ENCODE peak calls at places on chromosomes 13 and 19, in ten cellular contexts. One of them, this sample, is unnamed.

GRCh38 chr19:48614436-48615144 is at the start of gene FAM83E:
- DNase-seq in mesendoderm: peak; percentile 78
- DNase-seq in ovary: peak; percentile 42
- DNase-seq in DND-41: no peak
- DNase-seq in psoas muscle: peak; percentile 54
- DNase-seq in body of pancreas: no peak
- DNase-seq in sigmoid colon: no peak
- DNase-seq in neural progenitor cell: peak; percentile 75
- DNase-seq in CD8-positive, alpha-beta memory T cell: no peak
- DNase-seq in GM23248: peak; percentile 34
- DNase-seq in this sample: peak; percentile 32

GRCh38 chr13:39688278-39688677 is 32.8 kb downstream of the COG6 start:
- DNase-seq in mesendoderm: no peak
- DNase-seq in ovary: no peak
- DNase-seq in DND-41: no peak
- DNase-seq in psoas muscle: no peak
- DNase-seq in body of pancreas: no peak
- DNase-seq in sigmoid colon: no peak
- DNase-seq in neural progenitor cell: no peak
- DNase-seq in CD8-positive, alpha-beta memory T cell: no peak
- DNase-seq in GM23248: no peak
- DNase-seq in this sample: no peak

GRCh38 chr13:101552797-101553196 is 100.3 kb downstream of the ITGBL1 start:
- DNase-seq in mesendoderm: peak; percentile 11
- DNase-seq in ovary: no peak
- DNase-seq in DND-41: no peak
- DNase-seq in psoas muscle: no peak
- DNase-seq in body of pancreas: no peak
- DNase-seq in sigmoid colon: no peak
- DNase-seq in neural progenitor cell: no peak
- DNase-seq in CD8-positive, alpha-beta memory T cell: no peak
- DNase-seq in GM23248: peak; percentile 83
- DNase-seq in this sample: no peak

GRCh38 chr19:8491574-8491973 is 10.9 kb downstream of the PRAM1 start:
- DNase-seq in mesendoderm: peak; percentile 60
- DNase-seq in ovary: no peak
- DNase-seq in DND-41: no peak
- DNase-seq in psoas muscle: no peak
- DNase-seq in body of pancreas: no peak
- DNase-seq in sigmoid colon: no peak
- DNase-seq in neural progenitor cell: no peak
- DNase-seq in CD8-positive, alpha-beta memory T cell: no peak
- DNase-seq in GM23248: no peak
- DNase-seq in this sample: no peak

GRCh38 chr19:41327499-41328156 is 17.7 kb downstream of the CCDC97 start:
- DNase-seq in mesendoderm: no peak
- DNase-seq in ovary: no peak
- DNase-seq in DND-41: no peak
- DNase-seq in psoas muscle: peak; percentile 85
- DNase-seq in body of pancreas: peak; percentile 88
- DNase-seq in sigmoid colon: no peak
- DNase-seq in neural progenitor cell: no peak
- DNase-seq in CD8-positive, alpha-beta memory T cell: peak; percentile 81
- DNase-seq in GM23248: peak; percentile 53
- DNase-seq in this sample: no peak

GRCh38 chr13:32376642-32377418 is 51.1 kb downstream of the N4BP2L1 start:
- DNase-seq in mesendoderm: no peak
- DNase-seq in ovary: no peak
- DNase-seq in DND-41: no peak
- DNase-seq in psoas muscle: no peak
- DNase-seq in body of pancreas: no peak
- DNase-seq in sigmoid colon: no peak
- DNase-seq in neural progenitor cell: no peak
- DNase-seq in CD8-positive, alpha-beta memory T cell: no peak
- DNase-seq in GM23248: no peak
- DNase-seq in this sample: no peak

GRCh38 chr13:30737511-30738342 is 2.4 kb downstream of the ALOX5AP start:
- DNase-seq in mesendoderm: no peak
- DNase-seq in ovary: no peak
- DNase-seq in DND-41: peak; percentile 65
- DNase-seq in psoas muscle: no peak
- DNase-seq in body of pancreas: no peak
- DNase-seq in sigmoid colon: no peak
- DNase-seq in neural progenitor cell: no peak
- DNase-seq in CD8-positive, alpha-beta memory T cell: no peak
- DNase-seq in GM23248: no peak
- DNase-seq in this sample: no peak

GRCh38 chr13:49110122-49110831 is 109.9 kb upstream of the MLNR start:
- DNase-seq in mesendoderm: peak; percentile 94
- DNase-seq in ovary: peak; percentile 69
- DNase-seq in DND-41: peak; percentile 88
- DNase-seq in psoas muscle: peak; percentile 87
- DNase-seq in body of pancreas: peak; percentile 93
- DNase-seq in sigmoid colon: peak; percentile 91
- DNase-seq in neural progenitor cell: peak; percentile 95
- DNase-seq in CD8-positive, alpha-beta memory T cell: peak; percentile 73
- DNase-seq in GM23248: peak; percentile 94
- DNase-seq in this sample: peak; percentile 94

GRCh38 chr19:4130635-4131438 is 6.9 kb upstream of the MAP2K2 start:
- DNase-seq in mesendoderm: no peak
- DNase-seq in ovary: no peak
- DNase-seq in DND-41: no peak
- DNase-seq in psoas muscle: no peak
- DNase-seq in body of pancreas: no peak
- DNase-seq in sigmoid colon: no peak
- DNase-seq in neural progenitor cell: no peak
- DNase-seq in CD8-positive, alpha-beta memory T cell: no peak
- DNase-seq in GM23248: peak; percentile 71
- DNase-seq in this sample: peak; percentile 56

GRCh38 chr13:64688893-64689677 is 2541.1 kb downstream of the PCDH9 start:
- DNase-seq in mesendoderm: no peak
- DNase-seq in ovary: no peak
- DNase-seq in DND-41: no peak
- DNase-seq in psoas muscle: no peak
- DNase-seq in body of pancreas: no peak
- DNase-seq in sigmoid colon: no peak
- DNase-seq in neural progenitor cell: no peak
- DNase-seq in CD8-positive, alpha-beta memory T cell: no peak
- DNase-seq in GM23248: peak; percentile 52
- DNase-seq in this sample: no peak

GRCh38 chr13:101523732-101524131 is 71.3 kb downstream of the ITGBL1 start:
- DNase-seq in mesendoderm: no peak
- DNase-seq in ovary: no peak
- DNase-seq in DND-41: no peak
- DNase-seq in psoas muscle: no peak
- DNase-seq in body of pancreas: no peak
- DNase-seq in sigmoid colon: no peak
- DNase-seq in neural progenitor cell: no peak
- DNase-seq in CD8-positive, alpha-beta memory T cell: no peak
- DNase-seq in GM23248: peak; percentile 94
- DNase-seq in this sample: peak; percentile 65

GRCh38 chr19:11423164-11423803 is 4.2 kb upstream of the RGL3 start:
- DNase-seq in mesendoderm: no peak
- DNase-seq in ovary: no peak
- DNase-seq in DND-41: no peak
- DNase-seq in psoas muscle: no peak
- DNase-seq in body of pancreas: no peak
- DNase-seq in sigmoid colon: no peak
- DNase-seq in neural progenitor cell: no peak
- DNase-seq in CD8-positive, alpha-beta memory T cell: no peak
- DNase-seq in GM23248: no peak
- DNase-seq in this sample: no peak
- H3K27me3 ChIP-seq in mesendoderm: peaks cover 3% of the 10 kb centered on the region
- H3K27me3 ChIP-seq in ovary: peaks cover 2% of the 10 kb centered on the region
- H3K27me3 ChIP-seq in DND-41: no peaks in the 10 kb centered on the region
- H3K27me3 ChIP-seq in psoas muscle: peaks cover 58% of the 10 kb centered on the region
- H3K27me3 ChIP-seq in body of pancreas: no peaks in the 10 kb centered on the region
- H3K27me3 ChIP-seq in sigmoid colon: peaks cover 53% of the 10 kb centered on the region
- H3K27me3 ChIP-seq in neural progenitor cell: peaks cover 62% of the 10 kb centered on the region
- H3K27me3 ChIP-seq in CD8-positive, alpha-beta memory T cell: peaks cover 36% of the 10 kb centered on the region
- H3K27me3 ChIP-seq in GM23248: no peaks in the 10 kb centered on the region
- H3K27me3 ChIP-seq in this sample: peaks cover 34% of the 10 kb centered on the region

GRCh38 chr13:27953671-27954405 is 15.3 kb downstream of the CDX2 start:
- DNase-seq in mesendoderm: peak; percentile 91
- DNase-seq in ovary: peak; percentile 61
- DNase-seq in DND-41: peak; percentile 78
- DNase-seq in psoas muscle: peak; percentile 78
- DNase-seq in body of pancreas: peak; percentile 90
- DNase-seq in sigmoid colon: peak; percentile 80
- DNase-seq in neural progenitor cell: peak; percentile 95
- DNase-seq in CD8-positive, alpha-beta memory T cell: peak; percentile 54
- DNase-seq in GM23248: peak; percentile 87
- DNase-seq in this sample: peak; percentile 85

GRCh38 chr13:27958928-27959539 is 10.1 kb downstream of the CDX2 start:
- DNase-seq in mesendoderm: no peak
- DNase-seq in ovary: no peak
- DNase-seq in DND-41: no peak
- DNase-seq in psoas muscle: no peak
- DNase-seq in body of pancreas: no peak
- DNase-seq in sigmoid colon: no peak
- DNase-seq in neural progenitor cell: no peak
- DNase-seq in CD8-positive, alpha-beta memory T cell: no peak
- DNase-seq in GM23248: no peak
- DNase-seq in this sample: no peak

GRCh38 chr13:27954406-27954851 is 14.7 kb downstream of the CDX2 start:
- DNase-seq in mesendoderm: peak; percentile 68
- DNase-seq in ovary: peak; percentile 31
- DNase-seq in DND-41: no peak
- DNase-seq in psoas muscle: no peak
- DNase-seq in body of pancreas: peak; percentile 63
- DNase-seq in sigmoid colon: no peak
- DNase-seq in neural progenitor cell: peak; percentile 71
- DNase-seq in CD8-positive, alpha-beta memory T cell: no peak
- DNase-seq in GM23248: peak; percentile 51
- DNase-seq in this sample: no peak

GRCh38 chr13:27955192-27955591 is 13.9 kb downstream of the CDX2 start:
- DNase-seq in mesendoderm: no peak
- DNase-seq in ovary: no peak
- DNase-seq in DND-41: no peak
- DNase-seq in psoas muscle: no peak
- DNase-seq in body of pancreas: no peak
- DNase-seq in sigmoid colon: no peak
- DNase-seq in neural progenitor cell: no peak
- DNase-seq in CD8-positive, alpha-beta memory T cell: no peak
- DNase-seq in GM23248: no peak
- DNase-seq in this sample: no peak

DNA sequence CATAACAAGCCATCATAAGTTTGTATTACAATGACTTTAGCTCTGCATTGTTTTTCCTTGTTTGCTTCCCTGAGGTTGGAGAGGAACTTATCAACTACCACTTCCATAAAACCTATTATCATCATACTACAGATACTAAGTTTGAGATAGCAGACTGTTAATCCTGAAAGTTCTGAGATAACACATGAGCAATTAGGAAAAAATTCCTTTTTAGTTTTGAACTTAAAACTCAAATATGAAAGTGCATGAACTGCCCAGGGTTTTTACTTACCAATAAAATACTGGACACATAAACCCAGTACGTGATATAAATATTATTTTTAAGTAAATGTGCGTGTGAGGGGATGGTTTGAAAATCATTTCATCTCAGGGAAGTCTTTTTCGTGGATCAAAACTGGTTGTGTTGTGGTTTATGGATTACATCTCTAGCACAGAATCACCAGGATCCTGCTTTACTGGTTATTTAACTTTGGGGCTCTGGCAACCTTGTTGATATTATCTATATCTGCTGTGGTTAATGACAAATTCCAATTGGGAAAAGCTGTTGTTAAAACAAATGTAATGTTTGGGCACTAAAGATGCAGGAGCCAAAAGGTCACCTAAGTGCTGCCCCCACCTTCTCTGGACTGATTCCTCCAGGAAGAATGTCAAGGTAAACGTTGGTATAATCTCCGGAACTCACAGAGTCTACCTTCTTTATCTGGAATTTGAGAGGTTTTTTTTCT is 12.4 kb downstream of the CDX2 start:
- DNase-seq in mesendoderm: no peak
- DNase-seq in ovary: no peak
- DNase-seq in DND-41: no peak
- DNase-seq in psoas muscle: no peak
- DNase-seq in body of pancreas: no peak
- DNase-seq in sigmoid colon: no peak
- DNase-seq in neural progenitor cell: no peak
- DNase-seq in CD8-positive, alpha-beta memory T cell: no peak
- DNase-seq in GM23248: no peak
- DNase-seq in this sample: no peak
- H3K27me3 ChIP-seq in mesendoderm: peaks cover 41% of the 10 kb centered on the region
- H3K27me3 ChIP-seq in ovary: no peaks in the 10 kb centered on the region
- H3K27me3 ChIP-seq in DND-41: peaks cover 21% of the 10 kb centered on the region
- H3K27me3 ChIP-seq in psoas muscle: peaks cover 95% of the 10 kb centered on the region
- H3K27me3 ChIP-seq in body of pancreas: no peaks in the 10 kb centered on the region
- H3K27me3 ChIP-seq in sigmoid colon: peaks cover 88% of the 10 kb centered on the region
- H3K27me3 ChIP-seq in neural progenitor cell: peaks cover 100% of the 10 kb centered on the region
- H3K27me3 ChIP-seq in CD8-positive, alpha-beta memory T cell: peaks cover 33% of the 10 kb centered on the region
- H3K27me3 ChIP-seq in GM23248: peaks cover 83% of the 10 kb centered on the region
- H3K27me3 ChIP-seq in this sample: peaks cover 95% of the 10 kb centered on the region

GRCh38 chr13:107941345-107942029 is 273.8 kb downstream of the LIG4 start:
- DNase-seq in mesendoderm: peak; percentile 36
- DNase-seq in ovary: no peak
- DNase-seq in DND-41: no peak
- DNase-seq in psoas muscle: no peak
- DNase-seq in body of pancreas: no peak
- DNase-seq in sigmoid colon: no peak
- DNase-seq in neural progenitor cell: no peak
- DNase-seq in CD8-positive, alpha-beta memory T cell: no peak
- DNase-seq in GM23248: no peak
- DNase-seq in this sample: no peak

GRCh38 chr13:107942030-107942617 is 273.2 kb downstream of the LIG4 start:
- DNase-seq in mesendoderm: peak; percentile 17
- DNase-seq in ovary: no peak
- DNase-seq in DND-41: no peak
- DNase-seq in psoas muscle: no peak
- DNase-seq in body of pancreas: no peak
- DNase-seq in sigmoid colon: no peak
- DNase-seq in neural progenitor cell: no peak
- DNase-seq in CD8-positive, alpha-beta memory T cell: no peak
- DNase-seq in GM23248: no peak
- DNase-seq in this sample: no peak

DNA sequence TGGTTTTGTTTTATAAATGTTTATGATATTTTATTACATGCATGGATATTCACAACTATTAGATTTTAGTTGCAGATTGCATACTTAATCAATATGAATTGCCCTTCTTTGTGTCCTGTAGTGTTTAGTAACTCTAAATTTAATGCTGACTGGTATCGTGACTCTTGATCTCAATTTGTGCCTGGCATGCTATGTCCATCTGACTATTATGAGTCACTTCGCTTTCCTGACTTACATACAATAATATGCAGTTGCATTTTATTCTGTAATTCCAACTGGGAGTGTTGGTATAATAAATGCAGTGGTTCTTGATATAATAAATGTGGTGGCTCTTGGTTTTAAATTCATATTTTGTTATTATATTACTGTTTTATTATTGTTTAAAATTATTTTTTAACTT is 277.5 kb downstream of the LIG4 start:
- DNase-seq in mesendoderm: no peak
- DNase-seq in ovary: no peak
- DNase-seq in DND-41: no peak
- DNase-seq in psoas muscle: no peak
- DNase-seq in body of pancreas: no peak
- DNase-seq in sigmoid colon: no peak
- DNase-seq in neural progenitor cell: no peak
- DNase-seq in CD8-positive, alpha-beta memory T cell: no peak
- DNase-seq in GM23248: peak; percentile 32
- DNase-seq in this sample: no peak
- H3K27me3 ChIP-seq in mesendoderm: no peaks in the 10 kb centered on the region
- H3K27me3 ChIP-seq in ovary: no peaks in the 10 kb centered on the region
- H3K27me3 ChIP-seq in DND-41: no peaks in the 10 kb centered on the region
- H3K27me3 ChIP-seq in psoas muscle: no peaks in the 10 kb centered on the region
- H3K27me3 ChIP-seq in body of pancreas: no peaks in the 10 kb centered on the region
- H3K27me3 ChIP-seq in sigmoid colon: no peaks in the 10 kb centered on the region
- H3K27me3 ChIP-seq in neural progenitor cell: no peaks in the 10 kb centered on the region
- H3K27me3 ChIP-seq in CD8-positive, alpha-beta memory T cell: no peaks in the 10 kb centered on the region
- H3K27me3 ChIP-seq in GM23248: no peaks in the 10 kb centered on the region
- H3K27me3 ChIP-seq in this sample: no peaks in the 10 kb centered on the region

GRCh38 chr13:111489301-111489700 is 168.9 kb downstream of the TEX29 start:
- DNase-seq in mesendoderm: no peak
- DNase-seq in ovary: no peak
- DNase-seq in DND-41: no peak
- DNase-seq in psoas muscle: no peak
- DNase-seq in body of pancreas: no peak
- DNase-seq in sigmoid colon: no peak
- DNase-seq in neural progenitor cell: no peak
- DNase-seq in CD8-positive, alpha-beta memory T cell: no peak
- DNase-seq in GM23248: no peak
- DNase-seq in this sample: no peak
- H3K27me3 ChIP-seq in mesendoderm: no peaks in the 10 kb centered on the region
- H3K27me3 ChIP-seq in ovary: no peaks in the 10 kb centered on the region
- H3K27me3 ChIP-seq in DND-41: no peaks in the 10 kb centered on the region
- H3K27me3 ChIP-seq in psoas muscle: peaks cover 12% of the 10 kb centered on the region
- H3K27me3 ChIP-seq in body of pancreas: peaks cover 4% of the 10 kb centered on the region
- H3K27me3 ChIP-seq in sigmoid colon: no peaks in the 10 kb centered on the region
- H3K27me3 ChIP-seq in neural progenitor cell: no peaks in the 10 kb centered on the region
- H3K27me3 ChIP-seq in CD8-positive, alpha-beta memory T cell: no peaks in the 10 kb centered on the region
- H3K27me3 ChIP-seq in GM23248: no peaks in the 10 kb centered on the region
- H3K27me3 ChIP-seq in this sample: peaks cover 4% of the 10 kb centered on the region

This sample was measured in A673.